ENCODE peak calls at places on chromosomes 13 and 19, in five cellular contexts. Y, C, L, X and B are unnamed samples.

GRCh38 chr13:20080377-20081164 is 80.3 kb downstream of the GJA3 start:
- DNase-seq in X (no peak), C (no peak), Y (no peak), L (no peak), B (no peak)

GRCh38 chr13:77946522-77946921 is 27.9 kb upstream of the EDNRB start:
- DNase-seq in L (no peak), X (no peak), Y (no peak), C (no peak), B (no peak)

GRCh38 chr13:50387124-50387581 is 371.9 kb downstream of the KCNRG start:
- DNase-seq in X (no peak), L (no peak), C (no peak), Y (no peak), B (peak; percentile 55)

GRCh38 chr19:39187552-39187943 is 9.2 kb upstream of the NCCRP1 start:
- DNase-seq in C (no peak), X (no peak), L (no peak), Y (no peak), B (no peak)

GRCh38 chr13:23159587-23160240 is 21.1 kb upstream of the SGCG start:
- DNase-seq in Y (peak; percentile 78), L (no peak), X (no peak), C (no peak), B (no peak)

GRCh38 chr19:737591-738093 is 13.3 kb upstream of the MISP start:
- DNase-seq in X (no peak), C (no peak), Y (peak; percentile 85), L (no peak), B (peak; percentile 25)

GRCh38 chr13:95494082-95494681 is 58.3 kb upstream of the CLDN10 start:
- DNase-seq in C (peak; percentile 9), Y (no peak), L (peak; percentile 29), X (peak; percentile 59), B (peak; percentile 52)

GRCh38 chr13:43880451-43880850 is 747 bp downstream of the LACC1 start:
- DNase-seq in L (no peak), X (no peak), Y (no peak), C (no peak), B (no peak)

GRCh38 chr13:28320884-28321574 is 173.9 kb downstream of the FLT1 start:
- DNase-seq in X (no peak), Y (no peak), L (peak; percentile 54), C (no peak), B (no peak)

GRCh38 chr13:111927181-111927540 is 139.8 kb upstream of the SOX1 start:
- DNase-seq in X (no peak), Y (no peak), C (no peak), L (no peak), B (no peak)

GRCh38 chr19:52703917-52704316 is 30.9 kb downstream of the ZNF611 start:
- DNase-seq in X (no peak), L (no peak), C (no peak), Y (no peak), B (no peak)

GRCh38 chr19:51030631-51031030 is 4.2 kb downstream of the KLK12 start:
- DNase-seq in X (no peak), C (no peak), L (no peak), Y (peak; percentile 40), B (no peak)

GRCh38 chr13:112729408-112729807 is 39.6 kb downstream of the ATP11A start:
- DNase-seq in L (no peak), X (no peak), C (no peak), Y (no peak), B (no peak)

GRCh38 chr19:32692727-32693061 is 1.1 kb downstream of the NUDT19 start:
- DNase-seq in C (no peak), Y (no peak), L (no peak), X (no peak), B (no peak)

GRCh38 chr13:62964522-62964921 is 1548.9 kb upstream of the PCDH20 start:
- DNase-seq in C (no peak), X (no peak), Y (no peak), L (no peak), B (peak; percentile 16)

GRCh38 chr19:31339405-31339804 is 9.8 kb downstream of the TSHZ3 start:
- DNase-seq in X (no peak), Y (no peak), C (no peak), L (no peak), B (no peak)

GRCh38 chr13:106906431-106906996 is 338.6 kb upstream of the ARGLU1 start:
- DNase-seq in X (no peak), Y (no peak), L (no peak), C (no peak), B (no peak)

GRCh38 chr13:76991796-76992547 is at the start of gene CLN5:
- DNase-seq in Y (peak; percentile 98), L (peak; percentile 67), C (peak; percentile 50), X (peak; percentile 87), B (peak; percentile 90)

GRCh38 chr13:68099616-68100015 is 869.5 kb upstream of the PCDH9 start:
- DNase-seq in X (peak; percentile 81), Y (no peak), C (no peak), L (peak; percentile 13), B (no peak)

GRCh38 chr19:9914001-9914314 is 22.4 kb downstream of the OLFM2 start:
- DNase-seq in L (no peak), C (no peak), X (no peak), Y (no peak), B (no peak)

GRCh38 chr13:112992931-112993700 is 24.1 kb downstream of the MCF2L start:
- DNase-seq in C (no peak), L (no peak), X (no peak), Y (no peak), B (no peak)

GRCh38 chr13:50209646-50210045 is 194.4 kb downstream of the KCNRG start:
- DNase-seq in X (no peak), L (no peak), C (no peak), Y (no peak), B (no peak)

GRCh38 chr13:51761638-51762350 is 42.2 kb downstream of the DHRS12 start:
- DNase-seq in L (no peak), X (no peak), Y (peak; percentile 72), C (no peak), B (no peak)

GRCh38 chr13:73220966-73221720 is 162.3 kb downstream of the KLF5 start:
- DNase-seq in L (no peak), Y (no peak), C (no peak), X (peak; percentile 24), B (no peak)

DNA sequence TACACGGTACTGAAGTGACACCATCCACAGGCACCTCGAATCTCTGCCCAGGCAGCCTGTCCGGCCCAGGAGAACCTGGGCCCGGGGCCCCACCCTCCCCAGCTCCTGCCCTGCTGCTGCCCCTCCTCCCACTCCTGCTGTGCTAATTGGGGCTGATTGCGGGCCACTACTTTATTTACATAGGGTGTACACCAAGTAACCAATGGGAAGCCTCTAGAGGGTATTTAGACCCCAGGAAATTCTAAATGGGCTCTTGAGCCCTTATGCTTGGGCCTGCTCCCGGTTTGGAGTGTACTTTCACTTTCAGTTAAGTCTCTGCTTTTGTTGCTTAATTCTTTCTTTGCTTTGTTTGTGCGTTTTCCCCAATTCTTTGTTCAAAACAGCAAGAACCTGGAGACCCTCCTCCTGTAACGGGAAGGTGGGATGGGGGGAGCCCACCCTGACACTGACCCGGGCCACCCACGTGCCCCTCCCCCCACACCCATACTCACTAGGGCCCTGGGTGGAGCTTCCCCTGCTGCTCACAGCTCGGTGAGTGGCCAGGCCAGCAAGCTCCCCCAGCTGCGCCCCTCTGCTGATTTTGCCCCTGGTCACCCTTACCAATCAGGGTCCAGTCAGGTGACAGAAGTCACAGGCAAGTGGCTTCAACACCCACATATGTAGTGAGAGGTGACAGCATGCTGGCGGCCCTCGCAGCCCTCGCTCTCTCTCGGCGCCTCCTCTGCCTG is 9.4 kb downstream of the SCGB2B2 start:
- DNase-seq in L (no peak), X (no peak), C (no peak), Y (peak; percentile 51), B (peak; percentile 14)
- H3K4me3 ChIP-seq in L (peak overlapping the region; percentile 42), X (peak overlapping the region; percentile 3), C (peak overlapping the region; percentile 14), Y (no peak overlapping the region), B (peak overlapping the region; percentile 38)

DNA sequence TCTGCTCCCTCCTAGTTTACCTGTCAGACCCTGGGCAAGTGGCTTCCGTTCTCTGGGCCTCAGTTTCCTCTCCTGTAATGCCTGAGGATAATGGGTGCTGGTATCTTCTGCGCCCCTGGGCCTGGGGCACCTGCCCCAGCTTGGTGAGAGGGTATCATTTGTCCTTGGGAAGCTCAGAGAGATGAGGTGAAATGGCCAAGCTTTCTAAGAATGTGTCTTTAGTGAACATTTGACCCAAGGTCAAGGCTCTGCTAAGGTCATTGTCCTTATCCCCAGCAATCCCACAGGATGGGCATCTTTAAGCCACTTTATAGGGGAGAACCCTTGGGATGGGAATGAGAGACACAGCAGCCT is 1.3 kb upstream of the NFIC start:
- DNase-seq in X (no peak), L (no peak), C (no peak), Y (no peak), B (no peak)
- H3K4me3 ChIP-seq in X (no peak overlapping the region), L (no peak overlapping the region), C (no peak overlapping the region), Y (no peak overlapping the region), B (no peak overlapping the region)

DNA sequence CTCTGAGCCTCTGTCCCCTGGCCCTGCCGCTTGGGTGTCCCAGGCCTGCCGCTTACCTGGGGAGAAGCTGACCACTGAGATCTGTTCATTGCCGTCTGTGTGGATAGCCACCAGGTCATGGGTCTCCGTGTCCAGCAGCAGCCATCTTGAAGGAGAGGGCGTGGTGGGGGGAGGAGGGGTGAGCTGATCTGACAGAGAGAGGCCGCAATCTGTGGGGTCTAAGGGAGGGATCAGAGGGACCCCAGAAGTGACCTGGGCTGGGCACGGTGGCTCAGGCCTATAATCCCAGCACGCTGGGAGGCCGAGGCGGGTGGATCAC is 14.7 kb upstream of the GPR4 start:
- DNase-seq in L (no peak), X (no peak), C (no peak), Y (no peak), B (no peak)
- H3K4me3 ChIP-seq in L (no peak overlapping the region), X (peak overlapping the region; percentile 15), C (no peak overlapping the region), Y (no peak overlapping the region), B (no peak overlapping the region)

DNA sequence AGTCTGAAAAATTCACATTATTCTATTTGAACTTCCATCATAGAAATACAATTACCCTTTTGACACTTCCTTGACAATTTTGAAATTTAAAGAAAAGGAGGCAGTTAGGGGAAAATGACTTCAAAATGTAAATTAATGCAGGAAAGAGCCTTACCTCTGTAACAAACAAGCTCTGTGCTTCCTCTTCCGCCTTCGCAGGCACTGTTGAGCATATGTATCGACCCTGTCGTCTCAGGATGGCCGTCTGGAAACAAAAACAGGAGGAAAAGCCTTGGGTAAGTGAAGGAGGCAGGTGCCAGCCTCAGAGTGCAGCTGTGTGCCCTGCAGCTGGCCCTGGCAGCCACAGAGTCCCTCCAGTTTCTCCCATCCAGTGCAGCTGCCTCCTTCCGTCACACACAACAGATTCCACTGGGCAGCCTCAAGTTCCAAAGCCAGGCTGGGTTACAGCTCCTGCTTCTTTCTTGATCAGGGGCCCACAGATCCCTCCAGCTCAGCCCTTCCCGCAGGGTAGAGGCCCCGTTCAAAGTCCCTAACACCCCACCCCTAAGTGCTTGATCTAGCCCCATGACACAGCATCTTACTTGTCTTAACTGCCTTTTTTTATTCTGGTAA is 47.7 kb downstream of the DOCK9 start:
- DNase-seq in X (no peak), Y (no peak), C (no peak), L (no peak), B (no peak)
- H3K4me3 ChIP-seq in X (no peak overlapping the region), Y (no peak overlapping the region), C (no peak overlapping the region), L (no peak overlapping the region), B (no peak overlapping the region)

DNA sequence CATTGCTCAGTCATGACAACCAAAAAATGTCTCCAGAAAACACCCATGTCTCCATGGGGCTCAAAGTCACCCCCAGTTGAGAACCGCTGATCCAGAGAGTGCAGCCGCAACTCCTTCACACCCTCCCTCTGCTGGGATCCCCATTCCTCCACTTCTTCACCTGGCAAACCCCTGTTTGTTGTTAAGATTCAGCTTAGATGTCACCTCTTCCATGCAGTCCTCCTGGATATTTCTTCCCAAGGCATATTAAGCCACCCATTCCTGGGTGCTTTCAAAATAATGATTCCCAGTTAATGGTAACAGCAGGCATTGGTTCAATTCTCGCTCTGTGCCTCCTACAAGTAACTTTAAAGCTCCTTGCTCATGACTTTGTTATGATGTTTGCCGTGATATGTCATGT is 4.0 kb downstream of the OR10H1 start:
- DNase-seq in C (no peak), X (no peak), L (no peak), Y (no peak), B (no peak)
- H3K4me3 ChIP-seq in C (no peak overlapping the region), X (no peak overlapping the region), L (no peak overlapping the region), Y (no peak overlapping the region), B (no peak overlapping the region)